ENCODE peak calls at places on chromosomes 1 and 21, in five cellular contexts. H is stimulated activated CD8-positive, alpha-beta memory T cell treated with anti-CD3 and anti-CD28 coated beads, Interleukin-2, amount 100 ng/mL, for 48 hours; S is EL; W is SK-MEL-5; U is cardiac fibroblast. C is an unnamed sample.

GRCh38 chr1:205523891-205524793 is 19.7 kb downstream of the CDK18 start:
- DNase-seq in H (peak), W (peak), S (peak), U (peak), C (peak)

GRCh38 chr1:201468844-201469644 is at the start of gene PHLDA3:
- DNase-seq in S (peak), H (peak), U (peak), W (peak), C (peak)

GRCh38 chr1:211788626-211789025 is 41.9 kb downstream of the LPGAT1 start:
- DNase-seq in H (no peak), S (no peak), U (peak), W (peak), C (no peak)

GRCh38 chr1:43405876-43406234 is 16.2 kb downstream of the SZT2 start:
- DNase-seq in S (no peak), W (no peak), U (no peak), H (no peak), C (no peak)

GRCh38 chr1:119636500-119637089 is 11.5 kb downstream of the ZNF697 start:
- DNase-seq in S (no peak), H (no peak), W (no peak), U (no peak), C (no peak)

GRCh38 chr21:42203936-42204335 is 15.0 kb upstream of the ABCG1 start:
- DNase-seq in H (no peak), S (no peak), U (no peak), W (no peak), C (no peak)

GRCh38 chr1:1021010-1021845 is 1.3 kb downstream of the AGRN start:
- DNase-seq in W (peak), H (no peak), U (peak), S (peak), C (peak)

GRCh38 chr1:205240118-205240517 is 12.4 kb downstream of the TMCC2 start:
- DNase-seq in S (no peak), H (no peak), U (no peak), W (no peak), C (no peak)

GRCh38 chr1:3924871-3925655 is 25.0 kb upstream of the C1orf174 start:
- DNase-seq in W (no peak), U (peak), H (no peak), S (no peak), C (no peak)

GRCh38 chr21:41589620-41590175 is 81.7 kb upstream of the TMPRSS2 start:
- DNase-seq in W (no peak), S (no peak), H (no peak), U (no peak), C (no peak)

GRCh38 chr1:14878951-14879350 is 274.6 kb upstream of the TMEM51 start:
- DNase-seq in U (no peak), H (no peak), S (no peak), W (no peak), C (no peak)

GRCh38 chr1:38026592-38027200 is 14.2 kb downstream of the UTP11 start:
- DNase-seq in U (peak), W (peak), S (peak), H (no peak), C (peak)

C was measured in GM03348.